ENCODE peak calls at places on chromosome 21, in five cellular contexts. C is GM23248, A is AG04450, I is ovary, O is MM.1S. Y is an unnamed sample.

GRCh38 chr21:41666641-41667051 is 100.2 kb downstream of the RIPK4 start:
- DNase-seq in C (no peak), A (no peak), I (no peak), O (no peak), Y (no peak)

GRCh38 chr21:42567181-42567560 is 53.5 kb downstream of the SLC37A1 start:
- DNase-seq in C (no peak), A (no peak), I (no peak), O (no peak), Y (no peak)

GRCh38 chr21:43639470-43640178 is 19.7 kb downstream of the HSF2BP start:
- DNase-seq in C (peak), A (peak), I (no peak), O (no peak), Y (no peak)

GRCh38 chr21:38798481-38798882 is 7.2 kb upstream of the ETS2 start:
- DNase-seq in C (no peak), A (no peak), I (peak), O (no peak), Y (peak)

GRCh38 chr21:46121286-46122221 is 23.6 kb downstream of the COL6A2 start:
- DNase-seq in C (no peak), A (no peak), I (peak), O (no peak), Y (peak)

GRCh38 chr21:26965567-26966359 is 1.1 kb downstream of the ADAMTS5 start:
- DNase-seq in C (peak), A (no peak), I (peak), O (no peak), Y (peak)

GRCh38 chr21:21052672-21053071 is 54.5 kb downstream of the NCAM2 start:
- DNase-seq in C (no peak), A (no peak), I (no peak), O (no peak), Y (no peak)

GRCh38 chr21:41932576-41933258 is 21.1 kb downstream of the C2CD2 start:
- DNase-seq in C (peak), A (no peak), I (peak), O (no peak), Y (no peak)

GRCh38 chr21:41478319-41479177 is 29.4 kb downstream of the TMPRSS2 start:
- DNase-seq in C (no peak), A (no peak), I (no peak), O (peak), Y (no peak)

GRCh38 chr21:37647781-37648180 is 268.5 kb downstream of the KCNJ6 start:
- DNase-seq in C (no peak), A (no peak), I (no peak), O (no peak), Y (no peak)

GRCh38 chr21:31156662-31157061 is 118.4 kb upstream of the KRTAP19-8 start:
- DNase-seq in C (no peak), A (no peak), I (no peak), O (no peak), Y (no peak)

GRCh38 chr21:20306836-20307235 is 691.4 kb upstream of the NCAM2 start:
- DNase-seq in C (no peak), A (no peak), I (no peak), O (no peak), Y (no peak)

GRCh38 chr21:37658994-37659458 is 257.2 kb downstream of the KCNJ6 start:
- DNase-seq in C (peak), A (peak), I (no peak), O (no peak), Y (no peak)

GRCh38 chr21:31580866-31581276 is 78.6 kb upstream of the SOD1 start:
- DNase-seq in C (peak), A (peak), I (peak), O (peak), Y (no peak)

GRCh38 chr21:29155118-29155932 is 24.9 kb downstream of the MAP3K7CL start:
- DNase-seq in C (peak), A (no peak), I (peak), O (no peak), Y (no peak)

GRCh38 chr21:15390049-15390448 is 325.2 kb upstream of the NRIP1 start:
- DNase-seq in C (no peak), A (no peak), I (no peak), O (no peak), Y (no peak)

GRCh38 chr21:15005391-15005790 is 59.4 kb downstream of the NRIP1 start:
- DNase-seq in C (peak), A (no peak), I (peak), O (no peak), Y (no peak)

GRCh38 chr21:46634966-46635323 is 529 bp upstream of the PRMT2 start:
- DNase-seq in C (peak), A (peak), I (peak), O (peak), Y (peak)

GRCh38 chr21:15031790-15032357 is 32.9 kb downstream of the NRIP1 start:
- DNase-seq in C (peak), A (no peak), I (no peak), O (no peak), Y (no peak)

GRCh38 chr21:28152729-28153128 is 839.9 kb downstream of the LTN1 start:
- DNase-seq in C (no peak), A (no peak), I (no peak), O (no peak), Y (no peak)

GRCh38 chr21:28509031-28509430 is 483.6 kb downstream of the LTN1 start:
- DNase-seq in C (no peak), A (no peak), I (no peak), O (no peak), Y (no peak)

GRCh38 chr21:34037446-34037845 is 35.9 kb upstream of the MRPS6 start:
- DNase-seq in C (peak), A (peak), I (no peak), O (no peak), Y (no peak)

GRCh38 chr21:42498012-42498411 is 2.0 kb upstream of the RSPH1 start:
- DNase-seq in C (no peak), A (no peak), I (no peak), O (no peak), Y (no peak)

GRCh38 chr21:38843806-38844479 is 38.2 kb downstream of the ETS2 start:
- DNase-seq in C (peak), A (peak), I (no peak), O (no peak), Y (no peak)

GRCh38 chr21:32364387-32364786 is 28.4 kb downstream of the URB1 start:
- DNase-seq in C (no peak), A (no peak), I (no peak), O (no peak), Y (no peak)

GRCh38 chr21:28099296-28099695 is 893.4 kb downstream of the LTN1 start:
- DNase-seq in C (no peak), A (no peak), I (peak), O (no peak), Y (no peak)

GRCh38 chr21:34632498-34632897 is 17.6 kb upstream of the RCAN1 start:
- DNase-seq in C (no peak), A (no peak), I (no peak), O (no peak), Y (no peak)

GRCh38 chr21:42269382-42269781 is 45.8 kb downstream of the TFF3 start:
- DNase-seq in C (no peak), A (no peak), I (no peak), O (no peak), Y (no peak)

GRCh38 chr21:16534408-16535099 is 804.8 kb downstream of the USP25 start:
- DNase-seq in C (peak), A (no peak), I (peak), O (no peak), Y (no peak)

GRCh38 chr21:27315373-27315772 is 348.5 kb upstream of the ADAMTS5 start:
- DNase-seq in C (peak), A (no peak), I (no peak), O (no peak), Y (no peak)

GRCh38 chr21:25005388-25005787 is 601.9 kb downstream of the MRPL39 start:
- DNase-seq in C (peak), A (no peak), I (no peak), O (no peak), Y (no peak)

GRCh38 chr21:31526040-31526439 is 133.5 kb upstream of the SOD1 start:
- DNase-seq in C (no peak), A (no peak), I (no peak), O (no peak), Y (no peak)

DNA sequence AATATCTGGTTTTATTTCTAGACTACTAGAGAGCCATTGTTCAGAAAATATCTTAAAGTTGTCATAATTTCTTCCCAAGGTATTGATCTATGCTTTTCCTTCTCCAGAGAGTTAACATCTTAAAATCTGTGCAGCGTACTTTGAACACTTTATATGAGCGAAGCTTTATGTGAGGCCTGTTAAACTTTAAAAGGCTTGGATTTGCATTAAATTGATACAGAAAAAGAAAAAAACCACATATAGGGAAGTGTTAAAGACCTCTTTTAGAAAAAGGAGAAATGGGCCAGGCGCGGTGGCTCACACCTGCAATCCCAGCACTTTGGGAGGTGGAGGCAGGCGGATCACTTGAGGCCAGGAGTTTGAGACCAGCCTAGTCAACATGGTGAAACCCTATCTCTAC is 59.2 kb upstream of the MORC3 start:
- DNase-seq in C (no peak), A (no peak), I (no peak), O (no peak), Y (no peak)
- H3K4me3 ChIP-seq in C (peak), A (no peak), I (no peak), O (peak), Y (peak)

DNA sequence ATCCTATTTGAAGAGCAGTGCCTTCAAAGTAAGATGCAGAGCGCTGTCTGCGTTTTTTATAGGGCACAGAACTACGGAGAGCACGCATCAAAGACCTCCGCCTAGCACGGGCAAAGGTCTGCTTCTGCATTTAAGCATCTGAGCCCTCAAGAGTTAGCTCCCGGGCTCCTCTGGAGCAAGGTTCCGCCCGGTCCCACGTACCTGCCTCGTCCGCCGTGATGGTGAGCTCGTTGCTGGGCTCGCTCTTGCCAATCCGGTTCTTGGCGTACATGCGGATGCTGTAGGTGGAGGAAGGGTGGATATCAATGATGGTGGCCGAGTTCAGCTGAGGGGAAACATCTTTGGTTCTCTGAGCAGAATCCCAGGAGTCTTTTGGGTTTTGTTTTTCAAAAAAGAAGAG is 311.5 kb downstream of the PCP4 start:
- DNase-seq in C (no peak), A (no peak), I (no peak), O (no peak), Y (no peak)
- H3K27ac ChIP-seq in C (no peak), A (no peak), I (no peak), O (no peak), Y (no peak)

DNA sequence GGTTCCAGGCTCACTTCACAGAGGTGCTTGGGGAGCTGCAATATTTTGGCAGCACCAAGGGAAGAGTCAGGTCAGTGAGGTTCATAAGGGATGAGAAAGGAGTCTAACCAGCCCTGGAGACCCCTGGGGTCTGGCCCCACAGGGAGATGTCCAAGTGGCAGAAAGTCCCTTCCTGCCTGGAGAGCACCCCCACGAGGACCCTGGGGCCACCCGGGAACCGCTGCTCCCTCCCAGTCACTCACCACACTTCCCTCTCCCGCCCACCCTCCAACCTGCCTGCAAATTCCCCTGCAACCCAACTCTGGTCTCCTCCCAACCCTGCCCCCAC is 6.5 kb upstream of the ITGB2 start:
- DNase-seq in C (no peak), A (no peak), I (no peak), O (no peak), Y (no peak)
- H3K4me3 ChIP-seq in C (peak), A (no peak), I (no peak), O (no peak), Y (no peak)

GRCh38 chr21:44708213-44708865 is 3.0 kb downstream of the TSPEAR start:
- DNase-seq in C (no peak), A (no peak), I (no peak), O (no peak), Y (peak)

GRCh38 chr21:44704636-44705001 is 6.8 kb downstream of the TSPEAR start:
- DNase-seq in C (no peak), A (no peak), I (no peak), O (no peak), Y (peak)

GRCh38 chr21:44706706-44707615 is 4.4 kb downstream of the TSPEAR start:
- DNase-seq in C (no peak), A (no peak), I (no peak), O (no peak), Y (peak)

GRCh38 chr21:44703731-44704635 is 7.0 kb downstream of the KRTAP10-12 start:
- DNase-seq in C (no peak), A (no peak), I (no peak), O (no peak), Y (peak)

DNA sequence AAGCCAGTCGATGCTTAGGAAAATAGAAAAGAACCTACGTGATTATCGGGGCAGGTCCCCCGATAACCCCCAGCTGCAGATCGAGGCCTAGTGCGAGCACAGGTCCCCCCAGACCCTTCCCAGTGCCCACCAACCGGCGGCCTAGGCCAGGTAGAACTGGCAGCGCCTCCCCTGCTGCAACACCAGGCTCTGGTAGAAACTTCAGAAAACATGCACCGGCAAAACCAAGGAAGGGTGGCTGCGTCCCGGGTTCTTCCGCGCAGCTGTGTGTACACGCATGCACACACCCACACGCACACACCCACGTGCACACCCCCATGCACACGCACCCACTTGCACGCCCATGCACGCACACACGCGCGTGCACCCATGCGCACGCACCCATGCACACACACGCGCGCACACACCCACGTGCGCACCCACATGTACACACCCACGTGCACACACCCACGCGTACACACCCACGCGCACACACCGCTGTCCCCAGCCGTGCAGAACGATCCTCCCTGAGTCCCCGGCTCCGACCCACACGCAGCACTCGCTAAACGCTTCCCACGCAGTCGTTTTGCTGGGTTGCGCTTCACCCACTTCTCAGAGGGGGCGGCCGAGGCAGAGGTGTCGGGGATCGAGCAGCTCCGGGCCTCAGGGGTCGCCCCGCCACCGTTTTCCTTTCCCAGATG is 5.2 kb downstream of the TSPEAR start:
- DNase-seq in C (no peak), A (no peak), I (no peak), O (no peak), Y (peak)
- H3K27ac ChIP-seq in C (no peak), A (no peak), I (no peak), O (no peak), Y (no peak)

Y was measured in RWPE2.